ENCODE peak calls at places on chromosome 19, in six cellular contexts. Z is fibroblast of mammary gland, O is Calu3, M is progenitor cell of endocrine pancreas, C is mesothelial cell of epicardium, G is heart right ventricle. B is an unnamed sample.

GRCh38 chr19:33376423-33376822 is 2.9 kb downstream of the CEBPG start:
- DNase-seq in Z (peak; percentile 96), O (peak; percentile 67), M (no peak), C (no peak), G (peak; percentile 73), B (no peak)

GRCh38 chr19:55253842-55254624 is 4.8 kb downstream of the PPP6R1 start:
- DNase-seq in Z (no peak), O (no peak), M (no peak), C (no peak), G (no peak), B (peak; percentile 81)

GRCh38 chr19:20307127-20307526 is 140.1 kb downstream of the ZNF486 start:
- DNase-seq in Z (no peak), O (no peak), M (no peak), C (no peak), G (no peak), B (no peak)

GRCh38 chr19:661427-662196 is 1.4 kb downstream of the RNF126 start:
- DNase-seq in Z (no peak), O (no peak), M (no peak), C (no peak), G (no peak), B (peak; percentile 79)

GRCh38 chr19:18868380-18869230 is 27.4 kb downstream of the CERS1 start:
- DNase-seq in Z (no peak), O (no peak), M (no peak), C (no peak), G (no peak), B (no peak)

GRCh38 chr19:32067686-32068085 is 277.7 kb upstream of the ZNF507 start:
- DNase-seq in Z (no peak), O (no peak), M (no peak), C (no peak), G (no peak), B (no peak)

GRCh38 chr19:31641591-31641990 is 292.4 kb upstream of the TSHZ3 start:
- DNase-seq in Z (no peak), O (no peak), M (no peak), C (peak; percentile 6), G (no peak), B (no peak)

GRCh38 chr19:56269348-56269747 is 3.2 kb upstream of the EDDM13 start:
- DNase-seq in Z (no peak), O (no peak), M (no peak), C (no peak), G (no peak), B (no peak)

GRCh38 chr19:34480491-34480890 is 1.1 kb upstream of the WTIP start:
- DNase-seq in Z (no peak), O (no peak), M (no peak), C (no peak), G (no peak), B (no peak)

GRCh38 chr19:5651361-5651760 is 28.5 kb downstream of the SAFB start:
- DNase-seq in Z (no peak), O (no peak), M (no peak), C (no peak), G (no peak), B (no peak)

GRCh38 chr19:47499371-47499770 is 15.4 kb upstream of the KPTN start:
- DNase-seq in Z (no peak), O (no peak), M (no peak), C (no peak), G (no peak), B (no peak)

DNA sequence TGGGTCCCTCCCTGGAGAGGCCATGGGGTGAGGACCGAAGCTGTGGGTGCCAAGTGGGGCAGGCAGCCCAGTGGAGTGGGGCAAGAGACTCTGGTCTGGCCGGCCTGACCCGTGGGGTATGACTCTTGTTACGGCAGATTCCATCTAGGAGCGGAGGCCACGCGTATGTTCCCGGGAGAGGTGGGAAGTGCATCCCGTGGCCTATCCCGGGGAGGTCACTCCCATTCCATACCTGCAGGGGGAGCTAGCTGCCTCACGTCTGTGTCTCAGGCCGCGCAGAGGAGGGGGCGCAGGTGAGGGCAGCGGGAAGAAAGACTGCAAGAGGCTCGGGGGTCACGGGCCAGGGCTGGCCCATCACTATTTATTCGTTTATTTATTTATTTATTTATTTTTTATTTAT is 4.9 kb downstream of the CSNK1G2 start:
- DNase-seq in Z (peak; percentile 49), O (no peak), M (peak; percentile 34), C (peak; percentile 53), G (no peak), B (peak; percentile 42)
- TF ChIP-seq CTCF in Z (peak; percentile 51), O (peak; percentile 31), M (peak; percentile 68), C (peak; percentile 61), G (peak; percentile 55), B (peak; percentile 88)

GRCh38 chr19:10106100-10106936 is at the start of gene PPAN:
- DNase-seq in Z (peak; percentile 97), O (peak; percentile 94), M (peak; percentile 91), C (peak; percentile 96), G (peak; percentile 97), B (peak; percentile 99)
- TF ChIP-seq CTCF in Z (no peak), O (no peak), M (no peak), C (no peak), G (peak; percentile 5), B (no peak)

GRCh38 chr19:3977242-3978143 is 6.6 kb upstream of the DAPK3 start:
- DNase-seq in Z (no peak), O (no peak), M (no peak), C (no peak), G (no peak), B (no peak)
- TF ChIP-seq CTCF in Z (no peak), O (peak; percentile 20), M (peak; percentile 39), C (peak; percentile 23), G (no peak), B (no peak)

DNA sequence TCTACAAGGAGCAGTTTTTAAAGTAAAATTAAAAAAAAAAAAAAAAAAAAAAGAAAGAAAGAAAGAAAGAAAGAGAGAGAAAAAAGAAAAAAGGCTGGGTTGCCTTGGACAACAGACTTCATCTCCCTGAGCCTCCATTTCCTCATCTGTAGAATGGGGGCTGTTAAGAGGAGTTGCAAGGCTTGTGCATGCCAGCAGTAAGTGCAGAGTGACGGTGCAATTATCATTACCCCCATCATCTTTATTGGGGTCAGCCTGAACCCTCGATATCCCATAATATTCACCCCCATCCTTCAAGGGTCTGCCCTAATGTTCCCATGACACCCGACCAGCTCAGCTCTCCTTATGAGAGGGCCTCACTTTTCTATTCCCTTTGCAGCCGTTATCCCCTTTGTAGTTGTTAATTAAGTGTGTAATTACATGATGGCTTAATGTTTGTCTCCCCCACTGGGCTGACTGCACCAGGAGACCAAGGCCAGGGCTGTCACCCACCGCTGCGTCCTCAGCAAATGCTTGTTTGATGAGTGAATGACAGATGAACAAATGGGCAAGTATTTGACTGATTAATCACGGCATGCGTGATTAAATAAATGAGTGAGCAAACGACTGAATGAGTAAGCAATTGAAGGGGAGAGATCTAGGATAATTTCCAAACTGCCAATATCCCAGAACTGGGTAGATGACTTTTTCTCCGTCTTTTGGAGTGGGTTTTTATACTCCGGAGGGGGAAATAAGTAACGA is 10.1 kb downstream of the FOSB start:
- DNase-seq in Z (no peak), O (peak; percentile 47), M (no peak), C (no peak), G (no peak), B (peak; percentile 52)
- TF ChIP-seq CTCF in Z (no peak), O (no peak), M (no peak), C (no peak), G (no peak), B (peak; percentile 45)

DNA sequence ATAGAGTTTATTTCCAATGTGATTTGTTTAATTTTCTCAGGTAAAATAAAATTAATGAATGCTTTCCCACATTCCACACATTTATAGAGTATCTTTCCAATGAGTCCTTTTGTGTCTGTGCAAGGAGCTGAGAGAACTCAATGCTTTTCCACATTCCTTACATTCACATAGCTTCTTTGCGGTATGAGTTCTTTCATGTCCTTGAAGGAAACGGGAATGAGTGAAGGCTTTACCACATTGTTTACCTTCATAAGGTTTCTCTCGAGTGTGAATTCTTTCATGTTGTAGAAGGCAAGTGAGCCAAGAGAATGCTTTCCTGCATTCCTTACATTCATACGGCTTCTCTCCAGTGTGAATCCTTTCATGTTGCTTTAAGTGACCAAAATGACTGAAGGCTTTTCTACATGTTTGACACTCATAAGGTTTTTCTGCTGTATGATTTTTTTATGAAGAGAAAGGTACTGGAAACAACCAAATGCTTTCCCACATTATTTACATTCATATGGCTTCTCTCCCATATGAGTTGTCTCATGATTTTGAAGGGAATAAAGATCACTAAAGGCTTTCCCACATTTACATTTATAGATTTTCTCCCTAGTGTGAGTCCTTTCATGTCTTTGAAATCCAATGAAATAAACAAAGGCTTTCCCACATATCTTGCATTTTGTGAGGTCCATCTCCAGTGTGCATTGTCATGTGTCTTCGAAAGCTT is 14.4 kb upstream of the ZNF442 start:
- DNase-seq in Z (no peak), O (no peak), M (no peak), C (no peak), G (no peak), B (no peak)
- TF ChIP-seq CTCF in Z (no peak), O (no peak), M (no peak), C (no peak), G (no peak), B (no peak)

GRCh38 chr19:51779703-51780102 is 15.3 kb upstream of the FPR3 start:
- DNase-seq in Z (no peak), O (no peak), M (no peak), C (no peak), G (no peak), B (no peak)

GRCh38 chr19:51786651-51787494 is 8.1 kb upstream of the FPR3 start:
- DNase-seq in Z (no peak), O (no peak), M (no peak), C (no peak), G (no peak), B (no peak)

GRCh38 chr19:51784109-51784785 is 10.7 kb upstream of the FPR3 start:
- DNase-seq in Z (no peak), O (no peak), M (no peak), C (no peak), G (no peak), B (no peak)

GRCh38 chr19:51784922-51785690 is 9.9 kb upstream of the FPR3 start:
- DNase-seq in Z (peak; percentile 91), O (no peak), M (no peak), C (no peak), G (peak; percentile 29), B (peak; percentile 85)

GRCh38 chr19:51783373-51783772 is 11.6 kb upstream of the FPR3 start:
- DNase-seq in Z (peak; percentile 38), O (peak; percentile 22), M (no peak), C (no peak), G (no peak), B (peak; percentile 38)
- TF ChIP-seq CTCF in Z (peak; percentile 48), O (no peak), M (peak; percentile 17), C (no peak), G (peak; percentile 34), B (peak; percentile 29)

DNA sequence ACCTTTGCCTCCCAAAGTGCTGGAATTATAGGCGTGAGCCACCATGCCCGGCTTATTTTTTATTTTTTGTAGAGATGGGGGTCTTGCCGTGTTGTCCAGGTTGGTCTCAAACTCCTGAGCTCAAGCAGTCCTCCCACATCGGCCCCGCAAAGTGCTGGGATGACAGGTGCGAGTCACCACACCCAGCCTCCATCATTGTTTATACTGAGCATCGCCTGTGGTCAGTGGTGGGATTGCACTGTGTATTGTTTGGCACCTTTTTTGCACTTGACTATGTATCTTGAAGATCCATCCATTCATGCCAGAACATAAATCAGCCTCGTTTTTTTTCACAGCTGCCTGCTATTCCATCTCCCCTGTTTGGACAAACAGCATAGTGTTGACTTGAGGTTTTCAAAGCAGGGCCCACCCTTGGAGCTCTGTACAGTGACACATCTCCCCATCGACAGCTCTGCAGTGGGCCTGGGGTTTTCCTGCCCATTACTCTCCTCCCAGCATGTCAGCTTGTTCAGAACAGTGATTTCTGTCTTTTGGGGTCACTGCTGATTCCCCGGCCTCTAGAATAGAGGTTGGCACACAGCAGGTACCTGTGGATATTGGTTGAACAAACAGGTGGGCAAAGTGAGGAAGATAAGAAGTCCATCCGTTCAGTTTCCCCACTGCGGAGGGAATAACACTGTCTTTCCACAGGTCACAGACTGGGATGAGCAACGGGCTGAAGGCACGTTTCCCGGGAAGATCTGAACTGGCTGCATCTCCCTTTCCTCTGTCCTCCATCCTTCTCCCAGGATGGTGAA is 8.2 kb upstream of the UPK1A start:
- DNase-seq in Z (peak; percentile 13), O (no peak), M (no peak), C (no peak), G (no peak), B (no peak)
- TF ChIP-seq CTCF in Z (peak; percentile 3), O (peak; percentile 41), M (no peak), C (peak; percentile 21), G (no peak), B (no peak)

B was measured in activated CD8-positive, alpha-beta T cell treated with anti-CD3 and anti-CD28 coated beads for 36 hours.